ENCODE peak calls at places on chromosomes 6 and 20, in seven cellular contexts. G, U, M, E, C, J and I are unnamed samples.
A peak's percentile ranks its signal among the peaks of the same experiment; 100 is the strongest.

GRCh38 chr6:4348462-4349112 is 213.2 kb upstream of the ECI2 start:
- DNase-seq in C (no peak), U (no peak), J (no peak), M (no peak), E (no peak), G (peak; percentile 26), I (peak; percentile 22)

GRCh38 chr20:63756648-63756991 is 17.0 kb downstream of the SLC2A4RG start:
- DNase-seq in G (no peak), M (no peak), E (no peak), U (no peak), J (no peak), C (no peak), I (no peak)

GRCh38 chr20:56328861-56329260 is 29.9 kb upstream of the FAM210B start:
- DNase-seq in G (peak; percentile 5), U (no peak), C (no peak), J (peak; percentile 35), M (peak; percentile 12), E (no peak), I (peak; percentile 4)

GRCh38 chr6:105587349-105588115 is 184.7 kb upstream of the PREP start:
- DNase-seq in C (no peak), E (no peak), M (peak; percentile 20), J (peak; percentile 90), U (no peak), G (no peak), I (no peak)

GRCh38 chr6:43941174-43941573 is 171.2 kb downstream of the VEGFA start:
- DNase-seq in C (no peak), M (no peak), U (no peak), E (no peak), J (no peak), G (no peak), I (no peak)

GRCh38 chr20:45372646-45373352 is 5.3 kb downstream of the TP53TG5 start:
- DNase-seq in C (peak; percentile 40), E (no peak), M (no peak), G (no peak), J (peak; percentile 14), U (peak; percentile 68), I (no peak)

GRCh38 chr6:52992980-52993379 is 2.1 kb downstream of the GSTA4 start:
- DNase-seq in M (no peak), G (peak; percentile 62), U (no peak), C (no peak), E (no peak), J (peak; percentile 51), I (peak; percentile 72)

GRCh38 chr6:143569035-143569434 is 57.5 kb upstream of the FUCA2 start:
- DNase-seq in M (no peak), J (no peak), U (no peak), E (no peak), G (peak; percentile 26), C (peak; percentile 16), I (no peak)

GRCh38 chr6:105603779-105604592 is 201.1 kb upstream of the PREP start:
- DNase-seq in U (no peak), G (peak; percentile 13), C (no peak), J (no peak), E (no peak), M (no peak), I (peak; percentile 76)

GRCh38 chr6:134082191-134082590 is 29.8 kb upstream of the SLC2A12 start:
- DNase-seq in G (no peak), E (no peak), C (no peak), M (no peak), U (no peak), J (no peak), I (no peak)

GRCh38 chr6:100774681-100775080 is 106.4 kb downstream of the ASCC3 start:
- DNase-seq in U (no peak), G (no peak), E (no peak), J (peak; percentile 70), C (no peak), M (no peak), I (no peak)

GRCh38 chr6:16764188-16764950 is 3.1 kb upstream of the ATXN1 start:
- DNase-seq in E (no peak), J (peak; percentile 50), G (peak; percentile 80), C (no peak), M (no peak), U (no peak), I (peak; percentile 84)

GRCh38 chr6:10411131-10411914 is 3.6 kb downstream of the TFAP2A start:
- DNase-seq in C (no peak), J (no peak), M (no peak), E (no peak), U (no peak), G (no peak), I (no peak)

GRCh38 chr6:83432626-83433025 is 1.8 kb upstream of the ME1 start:
- DNase-seq in E (no peak), C (no peak), G (no peak), U (no peak), M (no peak), J (no peak), I (no peak)

GRCh38 chr20:54475334-54476287 is at the start of gene DOK5:
- DNase-seq in G (peak; percentile 81), C (peak; percentile 68), M (no peak), E (no peak), U (peak; percentile 42), J (no peak), I (peak; percentile 71)

GRCh38 chr20:54474046-54474445 is 1.3 kb upstream of the DOK5 start:
- DNase-seq in U (no peak), G (no peak), E (no peak), M (no peak), C (no peak), J (no peak), I (no peak)

GRCh38 chr20:54472607-54473006 is 2.8 kb upstream of the DOK5 start:
- DNase-seq in J (no peak), G (no peak), M (no peak), C (no peak), E (no peak), U (no peak), I (no peak)

GRCh38 chr20:54474866-54475265 is 527 bp upstream of the DOK5 start:
- DNase-seq in U (no peak), E (no peak), J (no peak), M (no peak), G (no peak), C (no peak), I (no peak)

DNA sequence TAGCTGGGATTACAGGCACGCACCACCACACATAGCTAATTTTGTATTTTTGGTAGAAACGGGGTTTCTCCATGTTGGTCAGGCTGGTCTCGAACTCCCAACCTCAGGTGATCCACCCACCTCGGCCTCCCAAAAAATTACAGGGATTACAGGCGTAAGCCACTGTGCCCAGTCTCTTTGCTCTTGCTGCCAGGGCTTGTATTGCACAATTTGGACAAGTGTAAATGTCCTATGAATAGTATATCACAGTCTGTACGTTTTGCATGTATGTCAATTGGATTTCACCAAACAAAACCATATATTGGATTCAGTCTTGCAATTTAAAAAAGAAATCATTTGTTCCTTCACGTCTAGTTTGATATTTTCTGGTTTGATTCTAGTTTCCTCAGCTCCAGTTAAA is 2.1 kb upstream of the DOK5 start:
- DNase-seq in M (no peak), U (no peak), C (no peak), E (no peak), J (no peak), G (no peak), I (no peak)
- H3K4me3 ChIP-seq in M (no peak overlapping the region), U (no peak overlapping the region), C (no peak overlapping the region), E (no peak overlapping the region), J (no peak overlapping the region), G (no peak overlapping the region), I (no peak overlapping the region)

DNA sequence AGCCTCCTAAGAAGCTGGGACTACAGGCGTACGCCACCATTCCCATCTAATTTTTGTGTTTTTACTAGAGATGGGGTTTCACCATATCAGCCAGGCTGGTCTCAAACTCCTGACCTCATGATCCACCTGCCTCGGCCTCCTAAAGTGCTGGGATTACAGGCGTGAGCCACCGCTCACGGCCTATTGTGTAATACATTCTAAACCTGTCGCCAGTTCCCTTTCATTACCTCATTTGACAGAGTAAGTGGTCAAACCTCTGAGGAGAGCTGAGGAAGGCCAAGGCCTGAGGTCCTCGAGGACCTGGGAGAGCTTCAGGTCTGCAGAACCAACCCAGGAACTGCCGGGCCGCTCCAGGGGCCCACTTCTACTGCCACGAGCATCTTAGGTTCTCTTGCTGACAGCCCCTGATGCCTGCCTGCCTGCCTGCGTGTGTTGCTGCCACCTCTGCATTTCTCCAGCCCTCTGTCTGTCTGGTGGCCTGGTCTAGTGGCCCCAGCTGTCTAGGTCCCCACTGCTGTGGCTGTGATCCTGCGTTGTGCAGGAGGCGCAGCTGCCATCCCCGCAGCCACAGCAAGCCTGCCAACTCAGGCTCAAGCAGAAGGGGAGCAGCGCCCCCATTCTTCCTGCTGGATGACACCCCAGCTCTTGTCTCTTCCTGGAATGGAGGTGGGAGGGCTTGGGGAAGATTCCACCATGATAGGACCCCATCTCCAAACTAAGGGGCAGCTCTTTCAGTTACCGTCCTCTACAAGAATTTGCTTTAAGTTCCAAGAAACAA is 45.3 kb downstream of the PRR18 start:
- DNase-seq in U (no peak), J (no peak), G (no peak), E (no peak), M (no peak), C (no peak), I (no peak)
- TF ChIP-seq CTCF in U (no peak), J (no peak), G (no peak), E (no peak), M (peak; percentile 25), C (no peak), I (no peak)

DNA sequence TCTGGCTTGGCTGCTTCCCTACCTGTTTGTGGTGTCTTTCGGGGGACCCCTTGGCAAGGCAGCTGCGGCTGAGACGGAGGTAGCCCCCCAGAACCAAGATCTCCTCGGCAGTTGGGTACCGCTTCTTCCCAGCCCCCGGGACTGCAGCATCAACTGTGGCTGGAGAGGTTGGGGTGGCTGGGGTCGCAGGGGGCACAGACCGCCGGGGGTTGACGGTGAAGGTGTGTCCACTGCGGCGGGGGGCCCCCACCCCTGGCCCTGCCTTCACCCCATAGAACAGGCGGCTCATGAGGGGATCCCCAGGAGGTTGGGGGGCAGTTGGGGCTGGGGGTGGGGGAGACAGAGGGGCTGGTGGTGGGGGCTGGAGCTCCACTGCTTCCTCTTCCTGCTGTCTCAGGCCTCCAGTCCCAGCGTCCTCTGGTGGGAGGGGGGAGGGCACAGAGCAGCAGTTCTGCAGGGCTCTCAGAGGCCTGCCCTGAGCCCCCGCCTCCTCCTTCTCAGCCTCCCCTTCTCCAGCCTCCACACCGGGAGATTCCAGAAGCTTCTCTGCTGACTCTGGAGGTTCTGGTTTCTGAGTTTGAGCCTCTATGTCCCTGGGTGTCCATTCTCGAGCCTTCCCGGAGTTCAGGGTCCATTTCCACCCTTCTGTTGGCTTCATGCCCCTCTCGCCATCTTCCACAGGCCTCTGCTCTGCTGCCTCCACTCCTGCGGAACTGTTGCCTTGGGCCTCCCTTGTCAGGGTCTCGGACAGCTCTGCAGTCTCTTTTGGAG is 1.9 kb downstream of the PPP1R18 start:
- DNase-seq in M (peak; percentile 71), J (peak; percentile 44), E (no peak), G (peak; percentile 47), U (peak; percentile 80), C (peak; percentile 78), I (no peak)
- H3K4me3 ChIP-seq in M (peak overlapping the region; percentile 95), J (peak overlapping the region; percentile 70), E (peak overlapping the region; percentile 84), G (peak overlapping the region; percentile 85), U (peak overlapping the region; percentile 81), C (peak overlapping the region; percentile 71), I (peak overlapping the region; percentile 93)

GRCh38 chr6:35391240-35391968 is 49.0 kb downstream of the PPARD start:
- DNase-seq in J (peak; percentile 98), G (peak; percentile 80), U (no peak), E (no peak), C (no peak), M (no peak), I (peak; percentile 97)
- TF ChIP-seq CTCF in J (peak; percentile 43), G (no peak), U (no peak), E (no peak), C (no peak), M (no peak), I (no peak)